ENCODE peak calls at places on chromosome 1, in five cellular contexts. D, F, I, Y and P are unnamed samples.

GRCh38 chr1:226404063-226404903 is 3.6 kb downstream of the PARP1 start:
- DNase-seq in D (no peak), F (peak; percentile 32), I (peak; percentile 74), Y (no peak), P (no peak)

GRCh38 chr1:225848044-225848955 is 33.9 kb downstream of the TMEM63A start:
- DNase-seq in D (no peak), F (peak; percentile 19), I (peak; percentile 84), Y (no peak), P (peak; percentile 53)

GRCh38 chr1:88327391-88328267 is 356.4 kb upstream of the PKN2 start:
- DNase-seq in D (no peak), F (peak; percentile 92), I (no peak), Y (peak; percentile 54), P (no peak)

GRCh38 chr1:10986525-10986890 is 25.9 kb upstream of the TARDBP start:
- DNase-seq in D (no peak), F (no peak), I (no peak), Y (no peak), P (no peak)

GRCh38 chr1:214332950-214333798 is 52.2 kb downstream of the SMYD2 start:
- DNase-seq in D (peak; percentile 54), F (peak; percentile 65), I (no peak), Y (peak; percentile 84), P (no peak)

GRCh38 chr1:151790940-151791651 is 796 bp upstream of the TDRKH start:
- DNase-seq in D (no peak), F (peak; percentile 43), I (peak; percentile 85), Y (no peak), P (no peak)

GRCh38 chr1:207908112-207908734 is 2.7 kb downstream of the CD34 start:
- DNase-seq in D (no peak), F (no peak), I (no peak), Y (peak; percentile 52), P (no peak)

GRCh38 chr1:63319069-63320023 is 3.0 kb upstream of the FOXD3 start:
- DNase-seq in D (peak; percentile 45), F (no peak), I (no peak), Y (no peak), P (peak; percentile 7)

GRCh38 chr1:36591278-36591677 is 108.6 kb upstream of the CSF3R start:
- DNase-seq in D (no peak), F (no peak), I (peak; percentile 4), Y (no peak), P (no peak)

GRCh38 chr1:18261891-18262290 is 154.3 kb downstream of the IGSF21 start:
- DNase-seq in D (no peak), F (no peak), I (no peak), Y (no peak), P (no peak)

GRCh38 chr1:230196077-230196476 is 129.0 kb downstream of the GALNT2 start:
- DNase-seq in D (no peak), F (no peak), I (no peak), Y (peak; percentile 35), P (no peak)

GRCh38 chr1:93694039-93694438 is 12.4 kb upstream of the BCAR3 start:
- DNase-seq in D (no peak), F (peak; percentile 64), I (no peak), Y (peak; percentile 64), P (no peak)

GRCh38 chr1:87796521-87796920 is 467.8 kb downstream of the LMO4 start:
- DNase-seq in D (no peak), F (no peak), I (no peak), Y (no peak), P (no peak)

GRCh38 chr1:234957330-234958065 is 171.1 kb downstream of the TOMM20 start:
- DNase-seq in D (peak; percentile 73), F (peak; percentile 66), I (no peak), Y (peak; percentile 72), P (no peak)

GRCh38 chr1:37238376-37239224 is 204.3 kb upstream of the GRIK3 start:
- DNase-seq in D (no peak), F (no peak), I (no peak), Y (no peak), P (no peak)

GRCh38 chr1:172999349-172999748 is 51.4 kb downstream of the TNFSF18 start:
- DNase-seq in D (no peak), F (no peak), I (no peak), Y (no peak), P (no peak)

GRCh38 chr1:209652873-209653401 is 712 bp upstream of the LAMB3 start:
- DNase-seq in D (no peak), F (no peak), I (no peak), Y (peak; percentile 74), P (no peak)

GRCh38 chr1:154418062-154418897 is 13.1 kb downstream of the IL6R start:
- DNase-seq in D (no peak), F (no peak), I (no peak), Y (peak; percentile 89), P (peak; percentile 37)

GRCh38 chr1:204216236-204216635 is 2.4 kb upstream of the GOLT1A start:
- DNase-seq in D (no peak), F (no peak), I (no peak), Y (no peak), P (no peak)

GRCh38 chr1:210371916-210372315 is 43.2 kb downstream of the HHAT start:
- DNase-seq in D (no peak), F (no peak), I (no peak), Y (no peak), P (no peak)

GRCh38 chr1:7752512-7753417 is 18.3 kb upstream of the VAMP3 start:
- DNase-seq in D (peak; percentile 82), F (peak; percentile 81), I (no peak), Y (peak; percentile 89), P (peak; percentile 30)

GRCh38 chr1:74467786-74468377 is 44.5 kb downstream of the LRRC53 start:
- DNase-seq in D (peak; percentile 18), F (peak; percentile 30), I (no peak), Y (no peak), P (no peak)

GRCh38 chr1:206590025-206590834 is 22.0 kb downstream of the EIF2D start:
- DNase-seq in D (no peak), F (peak; percentile 88), I (no peak), Y (no peak), P (peak; percentile 64)

GRCh38 chr1:9573723-9574122 is 15.0 kb upstream of the TMEM201 start:
- DNase-seq in D (no peak), F (peak; percentile 58), I (no peak), Y (no peak), P (no peak)

GRCh38 chr1:2587860-2588571 is 1.4 kb downstream of the PRXL2B start:
- DNase-seq in D (no peak), F (no peak), I (peak; percentile 88), Y (no peak), P (no peak)

GRCh38 chr1:231478800-231479199 is 49.7 kb upstream of the TSNAX start:
- DNase-seq in D (no peak), F (no peak), I (no peak), Y (no peak), P (no peak)

GRCh38 chr1:34371829-34372532 is 195.3 kb downstream of the C1orf94 start:
- DNase-seq in D (no peak), F (no peak), I (no peak), Y (no peak), P (no peak)

GRCh38 chr1:41629571-41629970 is 145.1 kb upstream of the EDN2 start:
- DNase-seq in D (no peak), F (peak; percentile 83), I (no peak), Y (no peak), P (no peak)

GRCh38 chr1:38213720-38214367 is 167.3 kb upstream of the POU3F1 start:
- DNase-seq in D (no peak), F (no peak), I (peak; percentile 82), Y (no peak), P (no peak)

GRCh38 chr1:43982798-43983197 is 3.8 kb downstream of the B4GALT2 start:
- DNase-seq in D (no peak), F (no peak), I (no peak), Y (no peak), P (no peak)

GRCh38 chr1:70764747-70765146 is 282.9 kb downstream of the PTGER3 start:
- DNase-seq in D (no peak), F (peak; percentile 75), I (no peak), Y (no peak), P (no peak)

GRCh38 chr1:205925730-205926129 is 17.5 kb downstream of the SLC26A9 start:
- DNase-seq in D (no peak), F (peak; percentile 96), I (no peak), Y (no peak), P (no peak)

GRCh38 chr1:180188679-180189175 is 34.1 kb downstream of the QSOX1 start:
- DNase-seq in D (no peak), F (no peak), I (no peak), Y (no peak), P (no peak)

GRCh38 chr1:68625636-68626035 is 128.8 kb upstream of the DEPDC1 start:
- DNase-seq in D (no peak), F (no peak), I (no peak), Y (no peak), P (no peak)

GRCh38 chr1:183148599-183148998 is 37.5 kb upstream of the LAMC2 start:
- DNase-seq in D (no peak), F (peak; percentile 65), I (no peak), Y (no peak), P (no peak)

GRCh38 chr1:165228676-165229075 is 127.8 kb downstream of the LMX1A start:
- DNase-seq in D (no peak), F (peak; percentile 41), I (no peak), Y (no peak), P (no peak)

GRCh38 chr1:158017800-158018595 is 24.6 kb downstream of the KIRREL1 start:
- DNase-seq in D (no peak), F (peak; percentile 31), I (no peak), Y (no peak), P (no peak)
- H3K4me1 ChIP-seq in D (peaks cover 55% of the 10 kb centered on the region), F (peaks cover 86% of the 10 kb centered on the region), I (peaks cover 14% of the 10 kb centered on the region), Y (peaks cover 50% of the 10 kb centered on the region), P (no peaks in the 10 kb centered on the region)

DNA sequence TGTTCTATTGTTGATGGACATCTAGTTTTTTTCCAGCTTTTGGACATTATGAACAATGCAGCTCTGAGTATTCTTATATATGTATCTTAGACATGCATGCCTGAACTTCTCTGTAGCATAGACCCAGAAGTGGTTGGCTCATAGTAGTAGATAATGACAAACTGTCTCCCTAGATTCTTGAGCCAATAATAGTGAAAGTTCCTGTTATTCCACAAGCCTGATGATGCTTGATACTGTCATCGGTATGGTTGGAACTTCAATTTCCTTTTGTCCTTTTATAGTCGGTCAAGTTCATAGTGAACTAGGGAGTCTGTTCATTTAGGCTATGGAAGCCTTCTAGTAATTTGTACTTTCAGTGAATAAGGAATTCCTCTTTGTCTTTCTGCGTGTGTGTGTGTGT is 56.8 kb downstream of the MTR start:
- DNase-seq in D (no peak), F (peak; percentile 28), I (no peak), Y (no peak), P (no peak)
- H3K36me3 ChIP-seq in D (peaks cover 84% of the 10 kb centered on the region), F (peaks cover 26% of the 10 kb centered on the region), I (peaks cover 59% of the 10 kb centered on the region), Y (peaks cover 6% of the 10 kb centered on the region), P (peaks cover 42% of the 10 kb centered on the region)

DNA sequence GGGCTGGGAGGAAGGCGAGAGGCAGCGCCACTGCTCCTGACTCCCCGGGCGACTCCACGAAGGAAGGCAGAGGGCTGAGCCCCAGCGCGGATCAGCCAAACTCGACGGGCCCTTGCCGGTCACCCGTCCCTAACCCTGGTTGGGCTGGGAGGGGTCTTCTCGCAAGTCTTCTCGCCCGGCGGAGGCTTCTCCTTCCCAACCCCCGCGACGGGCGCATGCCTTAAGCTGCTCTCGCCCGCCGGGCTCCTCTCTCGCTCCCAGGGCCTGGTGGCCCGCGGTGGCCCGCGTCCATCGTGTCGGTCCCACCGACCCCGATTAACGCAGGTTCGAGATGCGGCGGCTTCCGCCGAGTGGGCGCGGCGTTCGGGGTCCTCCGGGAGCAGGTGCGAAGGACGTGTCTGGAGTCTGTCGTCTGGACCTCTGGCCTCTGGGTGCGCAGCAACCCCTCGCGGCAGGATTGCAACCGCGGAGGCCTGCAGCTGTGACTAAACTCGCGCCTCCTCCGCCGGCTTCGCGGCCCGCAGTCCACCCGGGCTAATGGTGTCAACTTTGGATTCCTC is 29.0 kb upstream of the PPM1J start:
- DNase-seq in D (peak; percentile 29), F (peak; percentile 83), I (no peak), Y (no peak), P (no peak)
- H3K4me3 ChIP-seq in D (peak overlapping the region; percentile 73), F (peak overlapping the region; percentile 63), I (no peak overlapping the region), Y (no peak overlapping the region), P (no peak overlapping the region)

GRCh38 chr1:157117527-157118057 is 18.0 kb upstream of the ETV3L start:
- DNase-seq in D (no peak), F (no peak), I (peak; percentile 65), Y (peak; percentile 38), P (no peak)
- H3K4me1 ChIP-seq in D (peaks cover 17% of the 10 kb centered on the region), F (no peaks in the 10 kb centered on the region), I (peaks cover 5% of the 10 kb centered on the region), Y (no peaks in the 10 kb centered on the region), P (no peaks in the 10 kb centered on the region)